ENCODE peak calls at places on chromosomes 5 and 9, in eight cellular contexts. X is BE2C, V is neural progenitor cell, G is body of pancreas, H is fibroblast of pulmonary artery, M is mucosa of descending colon, T is fibroblast of mammary gland, D is dorsolateral prefrontal cortex. N is an unnamed sample.

GRCh38 chr5:139443766-139444473 is 4.6 kb upstream of the DNAJC18 start:
- DNase-seq in H (peak), V (no peak), M (no peak), T (peak), D (no peak), G (no peak), X (no peak), N (peak)

GRCh38 chr5:112930082-112930344 is 8.0 kb upstream of the REEP5 start:
- DNase-seq in G (no peak), T (no peak), M (no peak), V (no peak), X (no peak), D (no peak), H (no peak), N (no peak)

GRCh38 chr5:102733534-102733933 is 21.6 kb upstream of the PAM start:
- DNase-seq in G (no peak), V (no peak), X (no peak), D (no peak), H (no peak), T (no peak), M (no peak), N (no peak)

GRCh38 chr5:98307811-98308210 is 465.7 kb upstream of the RGMB start:
- DNase-seq in G (no peak), T (peak), X (no peak), D (no peak), M (no peak), H (peak), V (no peak), N (peak)

GRCh38 chr5:31530541-31531265 is 1.2 kb downstream of the DROSHA start:
- DNase-seq in V (no peak), T (no peak), X (no peak), M (no peak), G (no peak), H (no peak), D (no peak), N (no peak)

GRCh38 chr9:133910855-133911514 is 81.1 kb downstream of the VAV2 start:
- DNase-seq in X (no peak), V (no peak), D (no peak), G (no peak), H (no peak), M (no peak), T (no peak), N (no peak)

GRCh38 chr9:76018767-76019166 is 128.3 kb downstream of the PCSK5 start:
- DNase-seq in V (no peak), M (no peak), T (no peak), H (no peak), G (no peak), D (no peak), X (no peak), N (no peak)

GRCh38 chr5:252546-252945 is 18.9 kb upstream of the PDCD6 start:
- DNase-seq in D (no peak), G (no peak), M (no peak), V (no peak), H (no peak), T (no peak), X (no peak), N (no peak)

GRCh38 chr9:105858284-105858683 is 163.9 kb downstream of the TMEM38B start:
- DNase-seq in H (no peak), D (no peak), V (no peak), T (no peak), G (no peak), X (no peak), M (no peak), N (no peak)

GRCh38 chr9:135340726-135341475 is 138.7 kb upstream of the PPP1R26 start:
- DNase-seq in T (no peak), V (no peak), G (no peak), D (peak), M (no peak), H (no peak), X (peak), N (no peak)

GRCh38 chr9:127980056-127980705 is 608 bp downstream of the EEIG1 start:
- DNase-seq in H (no peak), V (peak), X (peak), M (peak), D (no peak), G (peak), T (no peak), N (no peak)

GRCh38 chr5:88713818-88714217 is 169.2 kb downstream of the MEF2C start:
- DNase-seq in V (no peak), M (no peak), H (no peak), T (no peak), D (no peak), X (no peak), G (no peak), N (no peak)

GRCh38 chr5:147177125-147177840 is 57.5 kb upstream of the STK32A start:
- DNase-seq in T (peak), G (no peak), V (no peak), X (no peak), M (no peak), H (peak), D (no peak), N (peak)

GRCh38 chr5:94870496-94871214 is 252.2 kb downstream of the SLF1 start:
- DNase-seq in H (no peak), T (no peak), M (peak), X (no peak), G (no peak), D (no peak), V (peak), N (no peak)

GRCh38 chr5:88666761-88667186 is 216.2 kb downstream of the MEF2C start:
- DNase-seq in T (no peak), H (no peak), D (no peak), X (no peak), V (peak), M (no peak), G (no peak), N (no peak)

GRCh38 chr9:131739192-131739961 is 499 bp downstream of the RAPGEF1 start:
- DNase-seq in D (peak), G (peak), X (peak), H (peak), M (peak), T (no peak), V (peak), N (peak)

GRCh38 chr9:87119328-87119881 is 172.1 kb upstream of the GAS1 start:
- DNase-seq in D (no peak), V (no peak), X (peak), H (peak), T (peak), G (peak), M (peak), N (peak)

GRCh38 chr5:178426326-178427130 is 163.7 kb downstream of the COL23A1 start:
- DNase-seq in X (no peak), T (no peak), G (no peak), V (no peak), D (no peak), H (no peak), M (no peak), N (no peak)

GRCh38 chr5:17079562-17079961 is 137.9 kb upstream of the BASP1 start:
- DNase-seq in H (peak), M (no peak), D (no peak), T (no peak), V (no peak), G (no peak), X (no peak), N (peak)

GRCh38 chr9:7371032-7371431 is 428.5 kb downstream of the DMAC1 start:
- DNase-seq in T (no peak), M (no peak), H (no peak), G (no peak), D (no peak), X (no peak), V (no peak), N (no peak)
- TF ChIP-seq CTCF in T (no peak), M (no peak), H (no peak), G (no peak), D (no peak), X (no peak), V (no peak), N (no peak)

GRCh38 chr9:34810187-34810524 is 100.2 kb upstream of the CCL21 start:
- DNase-seq in M (no peak), G (no peak), V (no peak), D (no peak), X (no peak), H (no peak), T (no peak), N (no peak)

DNA sequence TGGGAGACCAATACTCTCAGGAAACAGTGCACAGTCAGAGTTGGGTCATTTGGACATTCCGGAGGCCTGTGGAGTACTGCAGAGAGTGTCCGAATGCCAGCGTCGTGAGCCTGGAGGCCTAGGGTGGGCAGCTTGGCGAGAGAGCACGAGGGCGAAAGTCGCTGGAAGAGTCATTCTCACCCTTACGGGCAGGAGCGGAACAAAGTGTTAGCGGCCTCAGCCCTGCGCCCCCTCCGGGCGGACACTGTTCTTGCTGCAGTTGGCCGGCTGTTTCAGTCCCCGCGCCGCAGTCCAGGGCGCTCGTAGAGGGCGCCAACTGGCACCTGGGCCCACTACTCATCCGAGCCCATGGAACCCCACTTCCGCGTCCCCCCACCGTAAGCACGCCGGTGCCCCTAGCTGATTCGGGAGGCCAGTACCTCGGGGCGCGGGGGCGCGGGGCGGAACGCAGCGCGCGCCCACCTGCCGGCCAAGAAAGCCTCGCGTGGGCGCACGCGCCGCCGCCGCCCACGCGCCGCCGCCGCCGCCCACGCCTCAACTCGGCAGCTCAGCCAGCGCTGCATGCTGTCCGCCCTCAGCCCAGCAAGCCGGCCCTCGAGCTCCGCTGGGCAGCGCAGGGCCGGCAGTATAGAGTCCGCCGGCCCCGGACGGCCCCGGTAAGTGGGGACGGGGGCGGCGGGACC is 99.7 kb upstream of the CCL21 start:
- DNase-seq in M (peak), G (peak), H (peak), X (no peak), V (peak), D (no peak), T (peak), N (no peak)
- H3K4me3 ChIP-seq in M (no peak), G (no peak), H (no peak), X (no peak), V (peak), D (peak), T (no peak), N (no peak)

GRCh38 chr5:38258319-38259061 is at the start of gene EGFLAM:
- DNase-seq in H (no peak), G (peak), V (peak), M (no peak), X (peak), D (no peak), T (no peak), N (no peak)
- TF ChIP-seq CTCF in H (no peak), G (peak), V (peak), M (no peak), X (peak), D (no peak), T (no peak), N (no peak)

GRCh38 chr9:82457959-82458358 is 469.4 kb downstream of the SPATA31D1 start:
- DNase-seq in V (peak), X (no peak), M (no peak), G (no peak), D (no peak), H (no peak), T (no peak), N (no peak)
- H3K4me3 ChIP-seq in V (no peak), X (no peak), M (no peak), G (no peak), D (no peak), H (no peak), T (no peak), N (no peak)

DNA sequence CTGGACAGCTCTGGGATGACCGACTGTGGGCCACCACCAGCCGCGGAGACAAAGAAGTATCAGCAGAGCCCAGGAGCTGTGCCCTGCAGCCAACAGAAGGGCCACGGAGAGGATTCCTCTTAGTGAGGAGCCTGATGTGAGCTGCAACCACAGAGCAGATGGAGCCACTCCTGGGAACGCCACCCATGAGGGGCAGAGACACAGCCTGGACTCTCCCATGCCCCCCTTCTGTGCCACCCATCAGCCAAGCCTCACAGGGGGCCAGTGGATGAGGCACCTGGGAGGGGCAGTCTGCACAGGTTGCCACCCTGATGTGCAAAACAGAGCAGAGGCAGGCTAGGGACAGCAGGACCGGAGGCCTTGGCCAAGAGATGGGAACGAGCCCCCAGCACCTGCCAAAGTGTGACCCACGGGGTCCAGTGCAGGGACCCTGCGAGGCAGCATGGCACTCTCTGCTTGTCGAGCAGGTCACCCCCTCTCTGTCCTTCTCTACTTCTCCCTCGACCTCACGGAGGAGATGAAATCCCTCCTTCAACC is 380.7 kb upstream of the IRX1 start:
- DNase-seq in H (no peak), M (no peak), G (no peak), V (no peak), D (no peak), T (no peak), X (no peak), N (no peak)
- TF ChIP-seq CTCF in H (no peak), M (no peak), G (no peak), V (no peak), D (no peak), T (no peak), X (no peak), N (no peak)

GRCh38 chr5:13488254-13488931 is 456.1 kb downstream of the DNAH5 start:
- DNase-seq in H (no peak), X (no peak), M (no peak), D (no peak), V (no peak), T (no peak), G (no peak), N (no peak)
- H3K4me3 ChIP-seq in H (no peak), X (no peak), M (no peak), D (no peak), V (no peak), T (no peak), G (no peak), N (no peak)

DNA sequence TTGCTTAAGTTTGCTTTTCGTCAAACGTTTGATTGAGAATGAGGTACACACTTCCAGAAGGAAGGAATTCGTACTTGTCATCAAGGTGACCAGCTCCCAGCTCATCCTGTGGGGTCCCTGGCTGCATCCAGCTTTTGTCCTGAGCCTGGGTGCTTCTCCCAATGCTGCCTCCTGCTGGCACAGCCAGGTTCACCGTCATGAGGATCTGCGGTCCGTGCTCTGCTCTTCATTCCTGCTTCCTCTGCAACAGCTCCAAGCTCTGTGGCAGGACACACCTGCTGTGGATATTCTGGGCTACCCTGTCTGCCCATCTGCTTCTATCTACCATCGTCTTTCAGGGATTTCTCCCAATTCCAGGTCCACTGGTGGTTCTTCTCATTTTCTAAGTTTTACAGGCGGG is 13.3 kb upstream of the UBE2QL1 start:
- DNase-seq in G (no peak), D (no peak), M (peak), T (peak), H (peak), V (peak), X (peak), N (no peak)
- TF ChIP-seq CTCF in G (no peak), D (no peak), M (no peak), T (peak), H (peak), V (peak), X (peak), N (peak)

GRCh38 chr5:79133121-79133656 is 21.6 kb downstream of the BHMT start:
- DNase-seq in V (peak), T (peak), G (no peak), D (no peak), M (no peak), X (no peak), H (peak), N (peak)
- H3K4me3 ChIP-seq in V (peak), T (peak), G (no peak), D (peak), M (no peak), X (peak), H (peak), N (peak)

GRCh38 chr5:124743534-124744169 is 2.8 kb downstream of the ZNF608 start:
- DNase-seq in M (peak), H (no peak), G (peak), D (no peak), V (peak), X (no peak), T (no peak), N (no peak)

GRCh38 chr5:124742521-124742920 is 3.9 kb downstream of the ZNF608 start:
- DNase-seq in T (no peak), D (no peak), G (no peak), M (no peak), V (no peak), X (no peak), H (no peak), N (no peak)

GRCh38 chr5:124740991-124741583 is 5.4 kb downstream of the ZNF608 start:
- DNase-seq in D (no peak), X (no peak), V (no peak), H (no peak), M (no peak), T (peak), G (no peak), N (peak)

GRCh38 chr5:124742983-124743533 is 3.4 kb downstream of the ZNF608 start:
- DNase-seq in H (peak), M (no peak), X (no peak), V (no peak), D (no peak), T (peak), G (peak), N (peak)

DNA sequence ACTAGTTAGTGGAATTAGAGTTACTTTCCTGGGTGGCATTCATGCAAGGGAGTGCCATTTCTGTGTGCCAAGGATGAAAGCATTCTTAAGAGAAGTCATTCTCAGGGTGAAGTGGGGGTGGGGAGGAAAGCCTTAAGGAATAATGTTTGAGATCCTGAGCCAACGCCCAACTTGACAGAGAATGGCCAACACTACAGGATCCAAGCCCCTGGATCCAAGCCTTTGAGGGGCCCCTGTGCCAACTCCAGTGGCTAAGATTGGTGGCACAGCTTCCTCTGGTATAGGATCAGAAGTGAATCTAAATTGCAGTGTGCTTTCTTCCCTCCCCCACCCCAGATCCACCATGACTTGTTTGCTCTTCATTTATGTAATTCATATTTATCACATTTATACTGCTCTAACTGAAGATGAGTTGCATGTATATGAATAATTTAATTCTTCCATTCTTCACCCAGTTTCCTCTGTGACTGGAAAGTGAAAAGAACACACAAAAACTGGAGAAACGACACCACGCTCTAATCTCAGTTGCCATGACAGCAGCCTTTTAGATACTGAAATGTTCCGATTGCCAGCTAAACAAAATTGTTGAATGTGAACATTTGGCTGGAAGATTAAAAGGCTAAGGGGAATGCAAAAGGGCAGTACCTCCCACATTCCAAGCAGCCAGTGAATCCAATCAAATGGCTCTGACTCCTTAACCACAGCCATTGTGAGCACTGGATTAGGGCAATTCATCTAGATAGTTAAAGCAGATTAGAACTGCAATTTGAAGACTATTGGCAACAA is 4.5 kb downstream of the ZNF608 start:
- DNase-seq in T (peak), X (no peak), V (peak), D (no peak), H (peak), M (peak), G (peak), N (peak)
- TF ChIP-seq CTCF in T (no peak), X (no peak), V (no peak), D (no peak), H (no peak), M (no peak), G (no peak), N (no peak)

GRCh38 chr5:169785731-169786130 is 148.7 kb downstream of the DOCK2 start:
- DNase-seq in G (no peak), T (no peak), M (no peak), H (no peak), D (no peak), V (no peak), X (no peak), N (no peak)
- H3K4me3 ChIP-seq in G (no peak), T (no peak), M (no peak), H (no peak), D (no peak), V (no peak), X (no peak), N (no peak)